ENCODE peak calls at places on chromosome 18, in eight cellular contexts. One of them, this sample, is unnamed.

GRCh38 chr18:36309436-36310391 is 12.2 kb downstream of the FHOD3 start:
- DNase-seq in C1 segment of cervical spinal cord: no peak
- DNase-seq in HEK293T: no peak
- DNase-seq in NCI-H1092: no peak
- DNase-seq in tibial nerve: no peak
- DNase-seq in T-helper 2 cell: no peak
- DNase-seq in stimulated activated CD8-positive, alpha-beta memory T cell treated with anti-CD3 and anti-CD28 coated beads, Interleukin-12 subunit alpha, Interleukin-12 subunit beta, amount 100 ng/mL, for 4 hours: no peak
- DNase-seq in GOT3: peak
- DNase-seq in this sample: no peak

GRCh38 chr18:74935411-74935810 is 273.5 kb downstream of the PTGR3 start:
- DNase-seq in NCI-H1092: no peak
- DNase-seq in T-helper 2 cell: no peak
- DNase-seq in C1 segment of cervical spinal cord: no peak
- DNase-seq in GOT3: no peak
- DNase-seq in HEK293T: no peak
- DNase-seq in stimulated activated CD8-positive, alpha-beta memory T cell treated with anti-CD3 and anti-CD28 coated beads, Interleukin-12 subunit alpha, Interleukin-12 subunit beta, amount 100 ng/mL, for 4 hours: no peak
- DNase-seq in tibial nerve: no peak
- DNase-seq in this sample: no peak

GRCh38 chr18:22466608-22467390 is 49.1 kb upstream of the CTAGE1 start:
- DNase-seq in HEK293T: peak
- DNase-seq in tibial nerve: no peak
- DNase-seq in stimulated activated CD8-positive, alpha-beta memory T cell treated with anti-CD3 and anti-CD28 coated beads, Interleukin-12 subunit alpha, Interleukin-12 subunit beta, amount 100 ng/mL, for 4 hours: no peak
- DNase-seq in NCI-H1092: no peak
- DNase-seq in T-helper 2 cell: no peak
- DNase-seq in GOT3: no peak
- DNase-seq in C1 segment of cervical spinal cord: no peak
- DNase-seq in this sample: no peak

GRCh38 chr18:31666055-31666454 is 18.3 kb downstream of the B4GALT6 start:
- DNase-seq in C1 segment of cervical spinal cord: no peak
- DNase-seq in HEK293T: no peak
- DNase-seq in tibial nerve: no peak
- DNase-seq in T-helper 2 cell: no peak
- DNase-seq in GOT3: no peak
- DNase-seq in stimulated activated CD8-positive, alpha-beta memory T cell treated with anti-CD3 and anti-CD28 coated beads, Interleukin-12 subunit alpha, Interleukin-12 subunit beta, amount 100 ng/mL, for 4 hours: no peak
- DNase-seq in NCI-H1092: no peak
- DNase-seq in this sample: no peak

GRCh38 chr18:70457223-70457622 is 168.4 kb downstream of the SOCS6 start:
- DNase-seq in HEK293T: no peak
- DNase-seq in stimulated activated CD8-positive, alpha-beta memory T cell treated with anti-CD3 and anti-CD28 coated beads, Interleukin-12 subunit alpha, Interleukin-12 subunit beta, amount 100 ng/mL, for 4 hours: no peak
- DNase-seq in GOT3: no peak
- DNase-seq in T-helper 2 cell: no peak
- DNase-seq in NCI-H1092: peak
- DNase-seq in C1 segment of cervical spinal cord: no peak
- DNase-seq in tibial nerve: no peak
- DNase-seq in this sample: no peak

GRCh38 chr18:72086421-72086820 is 457.7 kb downstream of the CBLN2 start:
- DNase-seq in C1 segment of cervical spinal cord: no peak
- DNase-seq in T-helper 2 cell: no peak
- DNase-seq in GOT3: no peak
- DNase-seq in tibial nerve: no peak
- DNase-seq in stimulated activated CD8-positive, alpha-beta memory T cell treated with anti-CD3 and anti-CD28 coated beads, Interleukin-12 subunit alpha, Interleukin-12 subunit beta, amount 100 ng/mL, for 4 hours: no peak
- DNase-seq in HEK293T: peak
- DNase-seq in NCI-H1092: no peak
- DNase-seq in this sample: peak

GRCh38 chr18:12838178-12838634 is 45.8 kb downstream of the PTPN2 start:
- DNase-seq in tibial nerve: peak
- DNase-seq in HEK293T: peak
- DNase-seq in C1 segment of cervical spinal cord: no peak
- DNase-seq in stimulated activated CD8-positive, alpha-beta memory T cell treated with anti-CD3 and anti-CD28 coated beads, Interleukin-12 subunit alpha, Interleukin-12 subunit beta, amount 100 ng/mL, for 4 hours: no peak
- DNase-seq in T-helper 2 cell: no peak
- DNase-seq in NCI-H1092: no peak
- DNase-seq in GOT3: no peak
- DNase-seq in this sample: no peak

GRCh38 chr18:70219688-70220087 is 14.2 kb upstream of the RTTN start:
- DNase-seq in C1 segment of cervical spinal cord: no peak
- DNase-seq in GOT3: no peak
- DNase-seq in NCI-H1092: no peak
- DNase-seq in HEK293T: no peak
- DNase-seq in tibial nerve: no peak
- DNase-seq in T-helper 2 cell: no peak
- DNase-seq in stimulated activated CD8-positive, alpha-beta memory T cell treated with anti-CD3 and anti-CD28 coated beads, Interleukin-12 subunit alpha, Interleukin-12 subunit beta, amount 100 ng/mL, for 4 hours: no peak
- DNase-seq in this sample: no peak

GRCh38 chr18:28718696-28719095 is 541.8 kb upstream of the CDH2 start:
- DNase-seq in NCI-H1092: no peak
- DNase-seq in stimulated activated CD8-positive, alpha-beta memory T cell treated with anti-CD3 and anti-CD28 coated beads, Interleukin-12 subunit alpha, Interleukin-12 subunit beta, amount 100 ng/mL, for 4 hours: no peak
- DNase-seq in tibial nerve: no peak
- DNase-seq in C1 segment of cervical spinal cord: no peak
- DNase-seq in GOT3: no peak
- DNase-seq in T-helper 2 cell: no peak
- DNase-seq in HEK293T: no peak
- DNase-seq in this sample: no peak

GRCh38 chr18:59561596-59561995 is 135.6 kb downstream of the CCBE1 start:
- DNase-seq in HEK293T: no peak
- DNase-seq in tibial nerve: no peak
- DNase-seq in NCI-H1092: no peak
- DNase-seq in GOT3: no peak
- DNase-seq in T-helper 2 cell: no peak
- DNase-seq in C1 segment of cervical spinal cord: no peak
- DNase-seq in stimulated activated CD8-positive, alpha-beta memory T cell treated with anti-CD3 and anti-CD28 coated beads, Interleukin-12 subunit alpha, Interleukin-12 subunit beta, amount 100 ng/mL, for 4 hours: no peak
- DNase-seq in this sample: no peak

GRCh38 chr18:9380571-9381390 is 46.2 kb downstream of the TWSG1 start:
- DNase-seq in tibial nerve: no peak
- DNase-seq in stimulated activated CD8-positive, alpha-beta memory T cell treated with anti-CD3 and anti-CD28 coated beads, Interleukin-12 subunit alpha, Interleukin-12 subunit beta, amount 100 ng/mL, for 4 hours: no peak
- DNase-seq in NCI-H1092: peak
- DNase-seq in HEK293T: no peak
- DNase-seq in C1 segment of cervical spinal cord: no peak
- DNase-seq in T-helper 2 cell: no peak
- DNase-seq in GOT3: no peak
- DNase-seq in this sample: peak

GRCh38 chr18:40414155-40414754 is 1540.8 kb upstream of the PIK3C3 start:
- DNase-seq in tibial nerve: no peak
- DNase-seq in C1 segment of cervical spinal cord: no peak
- DNase-seq in NCI-H1092: no peak
- DNase-seq in T-helper 2 cell: no peak
- DNase-seq in GOT3: no peak
- DNase-seq in HEK293T: no peak
- DNase-seq in stimulated activated CD8-positive, alpha-beta memory T cell treated with anti-CD3 and anti-CD28 coated beads, Interleukin-12 subunit alpha, Interleukin-12 subunit beta, amount 100 ng/mL, for 4 hours: no peak
- DNase-seq in this sample: no peak

GRCh38 chr18:2826581-2826980 is 20.2 kb upstream of the EMILIN2 start:
- DNase-seq in GOT3: no peak
- DNase-seq in NCI-H1092: no peak
- DNase-seq in T-helper 2 cell: no peak
- DNase-seq in HEK293T: no peak
- DNase-seq in tibial nerve: peak
- DNase-seq in C1 segment of cervical spinal cord: no peak
- DNase-seq in stimulated activated CD8-positive, alpha-beta memory T cell treated with anti-CD3 and anti-CD28 coated beads, Interleukin-12 subunit alpha, Interleukin-12 subunit beta, amount 100 ng/mL, for 4 hours: no peak
- DNase-seq in this sample: no peak

GRCh38 chr18:34647251-34647650 is 62.8 kb upstream of the DTNA start:
- DNase-seq in stimulated activated CD8-positive, alpha-beta memory T cell treated with anti-CD3 and anti-CD28 coated beads, Interleukin-12 subunit alpha, Interleukin-12 subunit beta, amount 100 ng/mL, for 4 hours: no peak
- DNase-seq in HEK293T: peak
- DNase-seq in GOT3: no peak
- DNase-seq in NCI-H1092: no peak
- DNase-seq in T-helper 2 cell: no peak
- DNase-seq in tibial nerve: no peak
- DNase-seq in C1 segment of cervical spinal cord: no peak
- DNase-seq in this sample: no peak

GRCh38 chr18:32956591-32957310 is 183.9 kb upstream of the KLHL14 start:
- DNase-seq in T-helper 2 cell: no peak
- DNase-seq in C1 segment of cervical spinal cord: no peak
- DNase-seq in GOT3: no peak
- DNase-seq in HEK293T: peak
- DNase-seq in tibial nerve: peak
- DNase-seq in NCI-H1092: no peak
- DNase-seq in stimulated activated CD8-positive, alpha-beta memory T cell treated with anti-CD3 and anti-CD28 coated beads, Interleukin-12 subunit alpha, Interleukin-12 subunit beta, amount 100 ng/mL, for 4 hours: no peak
- DNase-seq in this sample: no peak

GRCh38 chr18:63788447-63789096 is 13.4 kb downstream of the SERPINB7 start:
- DNase-seq in tibial nerve: no peak
- DNase-seq in NCI-H1092: no peak
- DNase-seq in C1 segment of cervical spinal cord: no peak
- DNase-seq in GOT3: no peak
- DNase-seq in T-helper 2 cell: no peak
- DNase-seq in stimulated activated CD8-positive, alpha-beta memory T cell treated with anti-CD3 and anti-CD28 coated beads, Interleukin-12 subunit alpha, Interleukin-12 subunit beta, amount 100 ng/mL, for 4 hours: peak
- DNase-seq in HEK293T: no peak
- DNase-seq in this sample: no peak

GRCh38 chr18:13543144-13543543 is 183.2 kb downstream of the FAM210A start:
- DNase-seq in T-helper 2 cell: no peak
- DNase-seq in HEK293T: no peak
- DNase-seq in GOT3: no peak
- DNase-seq in NCI-H1092: no peak
- DNase-seq in tibial nerve: no peak
- DNase-seq in stimulated activated CD8-positive, alpha-beta memory T cell treated with anti-CD3 and anti-CD28 coated beads, Interleukin-12 subunit alpha, Interleukin-12 subunit beta, amount 100 ng/mL, for 4 hours: no peak
- DNase-seq in C1 segment of cervical spinal cord: no peak
- DNase-seq in this sample: no peak

GRCh38 chr18:68839701-68840100 is 41.8 kb downstream of the CCDC102B start:
- DNase-seq in T-helper 2 cell: no peak
- DNase-seq in C1 segment of cervical spinal cord: no peak
- DNase-seq in tibial nerve: no peak
- DNase-seq in stimulated activated CD8-positive, alpha-beta memory T cell treated with anti-CD3 and anti-CD28 coated beads, Interleukin-12 subunit alpha, Interleukin-12 subunit beta, amount 100 ng/mL, for 4 hours: no peak
- DNase-seq in NCI-H1092: no peak
- DNase-seq in GOT3: no peak
- DNase-seq in HEK293T: no peak
- DNase-seq in this sample: no peak

GRCh38 chr18:79962835-79963657 is 1.4 kb upstream of the HSBP1L1 start:
- DNase-seq in HEK293T: no peak
- DNase-seq in GOT3: no peak
- DNase-seq in NCI-H1092: no peak
- DNase-seq in stimulated activated CD8-positive, alpha-beta memory T cell treated with anti-CD3 and anti-CD28 coated beads, Interleukin-12 subunit alpha, Interleukin-12 subunit beta, amount 100 ng/mL, for 4 hours: no peak
- DNase-seq in C1 segment of cervical spinal cord: no peak
- DNase-seq in T-helper 2 cell: no peak
- DNase-seq in tibial nerve: no peak
- DNase-seq in this sample: no peak

GRCh38 chr18:24924066-24924716 is 427.8 kb downstream of the ZNF521 start:
- DNase-seq in C1 segment of cervical spinal cord: no peak
- DNase-seq in T-helper 2 cell: no peak
- DNase-seq in HEK293T: no peak
- DNase-seq in stimulated activated CD8-positive, alpha-beta memory T cell treated with anti-CD3 and anti-CD28 coated beads, Interleukin-12 subunit alpha, Interleukin-12 subunit beta, amount 100 ng/mL, for 4 hours: no peak
- DNase-seq in tibial nerve: no peak
- DNase-seq in GOT3: no peak
- DNase-seq in NCI-H1092: no peak
- DNase-seq in this sample: no peak

GRCh38 chr18:45645610-45646009 is 30.3 kb downstream of the SLC14A2 start:
- DNase-seq in HEK293T: no peak
- DNase-seq in NCI-H1092: no peak
- DNase-seq in tibial nerve: no peak
- DNase-seq in C1 segment of cervical spinal cord: no peak
- DNase-seq in stimulated activated CD8-positive, alpha-beta memory T cell treated with anti-CD3 and anti-CD28 coated beads, Interleukin-12 subunit alpha, Interleukin-12 subunit beta, amount 100 ng/mL, for 4 hours: no peak
- DNase-seq in T-helper 2 cell: no peak
- DNase-seq in GOT3: no peak
- DNase-seq in this sample: no peak

GRCh38 chr18:35355140-35355618 is 11.0 kb upstream of the ZNF24 start:
- DNase-seq in stimulated activated CD8-positive, alpha-beta memory T cell treated with anti-CD3 and anti-CD28 coated beads, Interleukin-12 subunit alpha, Interleukin-12 subunit beta, amount 100 ng/mL, for 4 hours: peak
- DNase-seq in NCI-H1092: peak
- DNase-seq in HEK293T: peak
- DNase-seq in tibial nerve: peak
- DNase-seq in T-helper 2 cell: no peak
- DNase-seq in C1 segment of cervical spinal cord: peak
- DNase-seq in GOT3: no peak
- DNase-seq in this sample: peak